ENCODE peak calls at places on chromosomes 12 and 14, in seven cellular contexts. E is cardiac fibroblast, D is GM10248, X is kidney, I is BE2C, Q is fibroblast of lung, Y is stomach. A is an unnamed sample.

GRCh38 chr12:74334770-74335169 is 202.9 kb upstream of the ATXN7L3B start:
- DNase-seq in E (peak; percentile 7), X (no peak), Q (peak; percentile 18), D (no peak), I (no peak), Y (no peak), A (peak; percentile 22)

GRCh38 chr12:27732281-27732680 is 21.6 kb downstream of the MRPS35 start:
- DNase-seq in I (peak; percentile 16), X (no peak), D (no peak), E (no peak), Y (peak; percentile 32), Q (peak; percentile 6), A (no peak)

GRCh38 chr12:27999521-27999920 is 27.0 kb upstream of the PTHLH start:
- DNase-seq in Y (no peak), D (no peak), I (no peak), Q (no peak), E (peak; percentile 40), X (no peak), A (no peak)

GRCh38 chr14:58100735-58101368 is 51.2 kb downstream of the ARMH4 start:
- DNase-seq in X (no peak), D (no peak), E (no peak), Q (peak; percentile 81), Y (no peak), I (no peak), A (no peak)

GRCh38 chr12:7042847-7043246 is 17.7 kb upstream of the C1S start:
- DNase-seq in E (peak; percentile 66), D (no peak), I (no peak), Y (no peak), Q (peak; percentile 62), X (no peak), A (no peak)

GRCh38 chr12:19750116-19750644 is 310.9 kb downstream of the AEBP2 start:
- DNase-seq in E (peak; percentile 74), X (no peak), D (no peak), Y (no peak), I (no peak), Q (peak; percentile 38), A (no peak)

GRCh38 chr12:123269395-123269892 is 2.2 kb downstream of the CDK2AP1 start:
- DNase-seq in D (peak; percentile 60), Y (peak; percentile 64), E (peak; percentile 75), X (peak; percentile 92), Q (peak; percentile 64), I (peak; percentile 93), A (peak; percentile 52)

GRCh38 chr12:124919646-124920352 is 5.3 kb upstream of the UBC start:
- DNase-seq in Q (peak; percentile 33), E (peak; percentile 31), D (peak; percentile 50), Y (no peak), X (no peak), I (no peak), A (no peak)

GRCh38 chr12:53564941-53565340 is 57.7 kb upstream of the NPFF start:
- DNase-seq in D (no peak), E (no peak), I (no peak), Q (peak; percentile 25), X (no peak), Y (no peak), A (no peak)

GRCh38 chr12:26768611-26769603 is 64.1 kb downstream of the ITPR2 start:
- DNase-seq in Q (no peak), E (no peak), D (no peak), Y (no peak), X (no peak), I (no peak), A (no peak)

GRCh38 chr12:70663838-70664237 is 26.6 kb upstream of the PTPRB start:
- DNase-seq in E (no peak), Y (no peak), D (no peak), Q (no peak), I (no peak), X (no peak), A (no peak)

GRCh38 chr12:54502485-54502884 is 4.9 kb downstream of the NCKAP1L start:
- DNase-seq in E (no peak), X (no peak), I (no peak), Q (no peak), Y (no peak), D (no peak), A (no peak)

GRCh38 chr14:54169254-54169924 is 212.8 kb upstream of the BMP4 start:
- DNase-seq in X (no peak), Y (no peak), D (no peak), E (no peak), Q (peak; percentile 53), I (no peak), A (no peak)

GRCh38 chr12:27865421-27865820 is 85.4 kb upstream of the MANSC4 start:
- DNase-seq in I (no peak), X (no peak), Q (peak; percentile 93), Y (no peak), D (no peak), E (peak; percentile 77), A (peak; percentile 64)

GRCh38 chr14:105894125-105894977 is 368.0 kb downstream of the TMEM121 start:
- DNase-seq in Y (no peak), E (no peak), D (peak; percentile 0), I (peak; percentile 3), X (peak; percentile 47), Q (no peak), A (no peak)

GRCh38 chr12:124428136-124428791 is 133.4 kb downstream of the RFLNA start:
- DNase-seq in I (peak; percentile 88), X (no peak), E (peak; percentile 73), Q (peak; percentile 82), Y (no peak), D (no peak), A (no peak)

GRCh38 chr12:10641735-10642500 is 28.5 kb upstream of the MAGOHB start:
- DNase-seq in I (no peak), E (peak; percentile 61), D (no peak), X (no peak), Y (no peak), Q (peak; percentile 11), A (no peak)

GRCh38 chr14:71532790-71533189 is 399.4 kb upstream of the RGS6 start:
- DNase-seq in I (no peak), X (no peak), Y (no peak), Q (no peak), E (no peak), D (no peak), A (no peak)

GRCh38 chr14:23483216-23483854 is 13.8 kb downstream of the NGDN start:
- DNase-seq in X (no peak), D (peak; percentile 33), Q (peak; percentile 9), Y (no peak), E (peak; percentile 23), I (peak; percentile 76), A (no peak)
- TF ChIP-seq CTCF in X (no peak), D (peak; percentile 31), Q (peak; percentile 34), Y (no peak), E (peak; percentile 52), I (peak; percentile 90), A (peak; percentile 19)

GRCh38 chr12:57220770-57221168 is 4.2 kb downstream of the NXPH4 start:
- DNase-seq in D (no peak), X (no peak), Q (no peak), I (no peak), Y (no peak), E (no peak), A (no peak)

GRCh38 chr12:57219993-57220728 is 3.6 kb downstream of the NXPH4 start:
- DNase-seq in D (no peak), E (no peak), Q (no peak), Y (no peak), I (no peak), X (no peak), A (no peak)

GRCh38 chr12:57221169-57221917 is 4.7 kb downstream of the NXPH4 start:
- DNase-seq in I (no peak), E (no peak), Y (no peak), X (no peak), D (no peak), Q (no peak), A (no peak)

GRCh38 chr12:57218030-57218853 is 1.6 kb downstream of the NXPH4 start:
- DNase-seq in Y (no peak), E (no peak), Q (peak; percentile 32), X (no peak), D (no peak), I (no peak), A (no peak)

GRCh38 chr12:57219205-57219992 is 2.8 kb downstream of the NXPH4 start:
- DNase-seq in X (no peak), E (no peak), Y (no peak), Q (no peak), D (no peak), I (no peak), A (no peak)
- TF ChIP-seq CTCF in X (no peak), E (no peak), Y (no peak), Q (no peak), D (no peak), I (no peak), A (no peak)

GRCh38 chr14:51058382-51058781 is 36.5 kb downstream of the TRIM9 start:
- DNase-seq in Q (no peak), D (no peak), I (no peak), Y (no peak), E (no peak), X (no peak), A (no peak)
- TF ChIP-seq CTCF in Q (no peak), D (no peak), I (no peak), Y (no peak), E (no peak), X (no peak), A (no peak)

GRCh38 chr12:108881953-108882352 is 2.1 kb downstream of the DAO start:
- DNase-seq in I (no peak), Q (no peak), E (no peak), D (no peak), X (no peak), Y (no peak), A (no peak)

GRCh38 chr12:108886873-108887629 is 7.2 kb downstream of the DAO start:
- DNase-seq in I (no peak), X (no peak), Y (no peak), Q (no peak), D (no peak), E (no peak), A (no peak)

GRCh38 chr12:108888031-108888430 is 8.1 kb downstream of the DAO start:
- DNase-seq in Y (no peak), D (no peak), I (no peak), Q (no peak), X (peak; percentile 37), E (no peak), A (no peak)

GRCh38 chr12:108879615-108880254 is at the start of gene DAO:
- DNase-seq in Q (no peak), D (no peak), E (no peak), Y (no peak), X (no peak), I (no peak), A (no peak)

DNA sequence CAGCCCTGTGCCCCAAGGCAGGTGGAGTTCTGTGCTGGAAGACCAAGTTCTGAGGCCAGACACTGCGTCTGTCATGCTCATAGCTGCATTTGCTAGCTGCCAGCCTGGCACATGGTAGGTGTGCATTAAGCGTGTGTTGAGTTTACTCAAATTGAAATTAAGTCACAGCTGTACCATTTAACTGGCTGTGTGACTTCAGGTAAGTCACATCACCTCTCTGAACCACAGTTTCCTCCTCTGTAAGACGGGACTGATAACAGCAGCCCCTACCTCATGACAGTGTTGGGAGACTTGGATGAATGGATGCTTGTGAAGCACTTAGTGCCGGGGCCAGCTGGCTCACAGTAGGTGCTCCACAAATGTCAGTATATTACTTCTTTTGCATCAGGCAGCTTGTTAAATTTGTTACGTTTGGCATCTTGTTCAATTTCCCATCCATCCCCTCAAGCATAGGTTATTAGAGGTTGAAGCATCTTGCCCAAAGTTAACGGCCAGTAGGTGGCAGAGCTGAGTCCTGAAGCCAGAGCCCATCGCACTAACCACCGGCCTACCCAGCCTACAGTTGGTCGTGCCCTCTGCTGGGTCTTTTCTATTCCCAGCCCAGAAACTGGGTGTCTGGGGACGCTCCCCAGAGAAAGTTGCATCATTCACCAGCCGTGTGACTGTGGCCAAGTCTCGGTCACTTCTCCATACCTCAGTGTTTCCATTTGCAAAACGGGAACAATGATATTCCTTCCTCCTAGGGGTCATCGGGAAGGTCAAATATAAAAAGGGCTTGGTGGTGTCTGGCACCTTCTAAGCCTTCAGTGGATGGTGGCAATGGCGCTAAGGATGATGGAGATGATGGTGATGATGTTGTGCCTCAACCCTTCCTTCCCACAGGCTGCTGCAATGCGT is 4.5 kb downstream of the DAO start:
- DNase-seq in Y (peak; percentile 65), E (peak; percentile 32), X (no peak), I (peak; percentile 63), D (peak; percentile 72), Q (peak; percentile 18), A (no peak)
- TF ChIP-seq CTCF in Y (peak; percentile 23), E (peak; percentile 71), X (peak; percentile 37), I (peak; percentile 78), D (peak; percentile 71), Q (peak; percentile 34), A (peak; percentile 43)

A was measured in AG09319.